ENCODE peak calls at places on chromosomes 16 and 17, in seven cellular contexts. R is activated naive CD4-positive, alpha-beta T cell treated with anti-CD3 and anti-CD28 coated beads for 36 hours; P is activated CD4-positive, alpha-beta memory T cell treated with anti-CD3 and anti-CD28 coated beads, Interleukin-2, amount 10 ng/mL, durations not matched to agents 7 days and 5 days; A is upper lobe of right lung; M is activated effector memory CD4-positive, alpha-beta T cell treated with Interleukin-2 at 50 U/mL for 16 hours; Z is head of caudate nucleus; J is EL. O is an unnamed sample.

GRCh38 chr17:75277664-75278071 is 6.6 kb upstream of the MIF4GD start:
- DNase-seq in R (no peak), P (no peak), A (no peak), M (no peak), Z (no peak), J (peak; percentile 76), O (no peak)

GRCh38 chr17:60493847-60494321 is 32.2 kb downstream of the APPBP2 start:
- DNase-seq in R (no peak), P (no peak), A (no peak), M (no peak), Z (no peak), J (peak; percentile 11), O (no peak)

GRCh38 chr17:78734841-78735641 is 47.0 kb downstream of the CYTH1 start:
- DNase-seq in R (peak; percentile 58), P (no peak), A (no peak), M (no peak), Z (no peak), J (no peak), O (no peak)

GRCh38 chr17:72297326-72298115 is 176.7 kb downstream of the SOX9 start:
- DNase-seq in R (no peak), P (no peak), A (no peak), M (no peak), Z (no peak), J (peak; percentile 59), O (no peak)

GRCh38 chr17:29866746-29867404 is 63.2 kb downstream of the SSH2 start:
- DNase-seq in R (no peak), P (no peak), A (no peak), M (no peak), Z (no peak), J (no peak), O (no peak)

GRCh38 chr17:78716814-78717393 is 65.2 kb downstream of the CYTH1 start:
- DNase-seq in R (peak; percentile 60), P (no peak), A (peak; percentile 82), M (no peak), Z (peak; percentile 96), J (peak; percentile 41), O (no peak)

GRCh38 chr17:40558651-40559015 is 6.6 kb downstream of the CCR7 start:
- DNase-seq in R (no peak), P (no peak), A (no peak), M (no peak), Z (peak; percentile 13), J (no peak), O (no peak)

GRCh38 chr16:85321856-85322271 is 209.6 kb upstream of the CIBAR2 start:
- DNase-seq in R (no peak), P (no peak), A (peak; percentile 89), M (no peak), Z (peak; percentile 88), J (peak; percentile 90), O (no peak)

GRCh38 chr16:49575352-49576172 is 202.0 kb downstream of the C16orf78 start:
- DNase-seq in R (no peak), P (no peak), A (no peak), M (no peak), Z (peak; percentile 58), J (no peak), O (peak; percentile 66)

GRCh38 chr17:40259505-40259904 is 28.2 kb upstream of the CDC6 start:
- DNase-seq in R (no peak), P (no peak), A (no peak), M (no peak), Z (no peak), J (no peak), O (no peak)

GRCh38 chr16:84286568-84287220 is 8.0 kb upstream of the WFDC1 start:
- DNase-seq in R (no peak), P (no peak), A (peak; percentile 81), M (no peak), Z (no peak), J (no peak), O (no peak)

GRCh38 chr16:4675864-4676786 is 17.2 kb upstream of the NUDT16L1 start:
- DNase-seq in R (peak; percentile 89), P (peak; percentile 89), A (no peak), M (peak; percentile 60), Z (no peak), J (no peak), O (peak; percentile 90)

GRCh38 chr16:27103954-27104353 is 37.2 kb downstream of the C16orf82 start:
- DNase-seq in R (no peak), P (no peak), A (no peak), M (no peak), Z (no peak), J (no peak), O (no peak)

GRCh38 chr16:16018705-16019104 is 69.3 kb downstream of the ABCC1 start:
- DNase-seq in R (no peak), P (no peak), A (no peak), M (no peak), Z (no peak), J (peak; percentile 29), O (no peak)

GRCh38 chr16:72935896-72936295 is 112.0 kb downstream of the ZFHX3 start:
- DNase-seq in R (no peak), P (no peak), A (no peak), M (no peak), Z (no peak), J (no peak), O (no peak)

GRCh38 chr17:7851438-7852261 is 3.2 kb upstream of the TMEM88 start:
- DNase-seq in R (peak; percentile 95), P (peak; percentile 95), A (peak; percentile 96), M (peak; percentile 90), Z (peak; percentile 95), J (peak; percentile 78), O (peak; percentile 75)

GRCh38 chr16:14286381-14287230 is 215.5 kb downstream of the MRTFB start:
- DNase-seq in R (peak; percentile 43), P (peak; percentile 40), A (peak; percentile 57), M (peak; percentile 33), Z (no peak), J (no peak), O (no peak)

GRCh38 chr16:9971907-9972306 is 210.3 kb downstream of the GRIN2A start:
- DNase-seq in R (no peak), P (no peak), A (no peak), M (no peak), Z (no peak), J (no peak), O (no peak)

GRCh38 chr17:48571826-48572417 is 6.2 kb downstream of the HOXB4 start:
- DNase-seq in R (no peak), P (no peak), A (no peak), M (no peak), Z (no peak), J (no peak), O (no peak)

O was measured in NB4.